ENCODE peak calls at places on chromosomes 11 and 22, in four cellular contexts. T is naive thymus-derived CD4-positive, alpha-beta T cell; E is SJSA1; Z is A673. Q is an unnamed sample. For H3K9me3, the result is how much of the 10 kb centered on the place peaks cover.

GRCh38 chr11:79807506-79807905 is 366.7 kb upstream of the TENM4 start:
- DNase-seq in T (no peak), E (no peak), Z (no peak), Q (no peak)

GRCh38 chr11:59173080-59173963 is 1.4 kb downstream of the DTX4 start:
- DNase-seq in T (no peak), E (peak), Z (peak), Q (no peak)

GRCh38 chr11:121933694-121934093 is 182.3 kb downstream of the BLID start:
- DNase-seq in T (no peak), E (no peak), Z (no peak), Q (no peak)

GRCh38 chr22:42837556-42837955 is 19.5 kb downstream of the ARFGAP3 start:
- DNase-seq in T (no peak), E (peak), Z (no peak), Q (no peak)

GRCh38 chr11:10975287-10975721 is 117.5 kb upstream of the ZBED5 start:
- DNase-seq in T (no peak), E (no peak), Z (peak), Q (no peak)

GRCh38 chr11:34977039-34977906 is 60.9 kb downstream of the PDHX start:
- DNase-seq in T (no peak), E (no peak), Z (peak), Q (no peak)

GRCh38 chr22:45626198-45626651 is 45.4 kb upstream of the ATXN10 start:
- DNase-seq in T (no peak), E (no peak), Z (no peak), Q (no peak)

GRCh38 chr11:118908931-118909618 is 16.7 kb downstream of the BCL9L start:
- DNase-seq in T (no peak), E (peak), Z (peak), Q (no peak)

GRCh38 chr22:21082248-21082647 is 36.5 kb downstream of the LRRC74B start:
- DNase-seq in T (no peak), E (no peak), Z (no peak), Q (no peak)

DNA sequence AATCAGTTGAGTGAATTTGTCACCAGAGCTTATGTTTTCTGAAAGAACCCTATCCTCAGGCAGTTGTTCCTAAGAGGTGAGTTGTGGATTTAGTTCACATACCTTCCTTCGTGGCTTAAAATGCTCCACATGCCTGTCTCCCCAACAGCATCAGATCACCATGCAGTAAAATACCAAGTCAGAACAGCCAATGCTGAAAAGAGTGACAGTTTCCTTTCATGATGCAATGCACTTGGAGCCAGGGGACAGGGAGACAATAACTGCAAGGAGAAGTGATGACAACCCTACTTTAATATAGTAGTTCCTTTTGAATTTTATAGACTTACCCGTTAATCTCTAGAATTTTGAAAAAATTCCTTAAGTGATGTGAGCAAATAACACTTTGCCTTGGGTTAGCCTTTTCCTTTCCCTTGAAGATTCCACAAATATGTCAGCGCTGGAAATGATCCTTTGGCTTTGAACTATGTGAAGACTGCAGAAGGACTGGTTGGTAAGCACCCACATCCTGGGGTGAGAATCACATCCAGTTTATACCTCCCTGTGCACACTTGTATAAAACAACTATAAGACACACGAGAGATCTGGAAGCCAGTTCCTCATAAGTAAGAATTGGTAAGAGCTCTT is 71.2 kb downstream of the PIWIL4 start:
- DNase-seq in T (peak), E (no peak), Z (no peak), Q (no peak)
- H3K4me3 ChIP-seq in T (no peak), E (no peak), Z (no peak), Q (no peak)

DNA sequence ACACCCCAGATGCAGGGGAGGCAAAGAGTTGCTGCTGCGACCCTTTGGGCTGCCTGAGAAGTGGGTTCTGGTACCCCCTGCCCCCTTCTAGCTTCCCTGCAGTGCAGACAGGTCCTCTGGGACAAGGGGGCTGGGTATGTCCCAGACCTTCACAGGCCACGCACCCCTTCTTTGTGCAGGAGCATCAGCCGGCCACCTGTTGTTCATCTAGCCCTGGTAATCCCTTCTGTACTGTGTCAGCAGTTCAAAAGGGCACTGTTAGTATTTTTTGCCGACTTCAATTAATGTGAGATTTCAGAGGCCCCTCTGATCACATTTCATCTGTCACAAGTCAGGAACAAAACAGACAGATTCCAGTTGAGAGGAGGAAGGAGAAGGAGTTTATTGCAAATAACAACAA is 49.9 kb downstream of the ALX4 start:
- DNase-seq in T (no peak), E (no peak), Z (no peak), Q (no peak)
- H3K27ac ChIP-seq in T (no peak), E (no peak), Z (peak), Q (no peak)

GRCh38 chr22:47335958-47336357 is 573.5 kb downstream of the TBC1D22A start:
- DNase-seq in T (no peak), E (no peak), Z (no peak), Q (no peak)
- H3K9me3 ChIP-seq in T (under half), E (under half), Z (under half), Q (under half)

GRCh38 chr11:853682-854448 is 11.2 kb downstream of the TSPAN4 start:
- DNase-seq in T (no peak), E (no peak), Z (no peak), Q (no peak)
- H3K4me3 ChIP-seq in T (no peak), E (no peak), Z (no peak), Q (no peak)

GRCh38 chr11:47487421-47487820 is 38.5 kb upstream of the RAPSN start:
- DNase-seq in T (no peak), E (no peak), Z (no peak), Q (no peak)
- H3K27ac ChIP-seq in T (no peak), E (no peak), Z (no peak), Q (no peak)

GRCh38 chr11:63931876-63932275 is 6.9 kb upstream of the NAA40 start:
- DNase-seq in T (no peak), E (no peak), Z (no peak), Q (no peak)

GRCh38 chr11:63933459-63933858 is 5.3 kb upstream of the NAA40 start:
- DNase-seq in T (no peak), E (peak), Z (no peak), Q (no peak)

GRCh38 chr11:63929616-63930015 is 9.2 kb upstream of the NAA40 start:
- DNase-seq in T (no peak), E (no peak), Z (no peak), Q (no peak)

DNA sequence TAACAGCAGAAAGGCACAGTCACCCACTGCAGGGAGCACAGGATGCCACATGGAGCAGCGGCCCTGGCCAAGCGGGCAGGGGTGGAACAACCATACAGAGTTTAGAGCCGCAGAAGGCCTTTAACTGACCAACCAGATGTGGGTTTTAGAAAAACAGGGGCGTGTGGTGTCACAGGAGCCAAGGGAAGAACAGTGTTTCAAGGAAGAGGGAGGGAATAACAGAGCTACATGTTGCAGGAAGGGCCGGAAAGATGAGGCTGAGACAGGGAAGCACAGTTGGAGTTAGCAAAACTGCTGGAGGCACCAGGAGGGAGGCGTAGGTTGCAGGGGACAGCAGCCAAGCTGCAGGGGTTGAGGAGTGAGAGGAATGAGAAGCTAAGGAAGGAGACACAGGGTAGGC is 7.8 kb upstream of the NAA40 start:
- DNase-seq in T (no peak), E (no peak), Z (no peak), Q (no peak)
- H3K9me3 ChIP-seq in T (under half), E (under half), Z (under half), Q (under half)

GRCh38 chr11:128508785-128509518 is 78.4 kb downstream of the ETS1 start:
- DNase-seq in T (no peak), E (no peak), Z (no peak), Q (no peak)

GRCh38 chr11:128506384-128506783 is 81.0 kb downstream of the ETS1 start:
- DNase-seq in T (no peak), E (no peak), Z (no peak), Q (no peak)

GRCh38 chr11:128506999-128507591 is 80.3 kb downstream of the ETS1 start:
- DNase-seq in T (no peak), E (peak), Z (peak), Q (no peak)

GRCh38 chr11:128509990-128510389 is 77.4 kb downstream of the ETS1 start:
- DNase-seq in T (no peak), E (no peak), Z (no peak), Q (no peak)

GRCh38 chr11:128507936-128508335 is 79.4 kb downstream of the ETS1 start:
- DNase-seq in T (no peak), E (no peak), Z (no peak), Q (no peak)
- H3K4me3 ChIP-seq in T (peak), E (no peak), Z (no peak), Q (peak)

GRCh38 chr22:36381513-36382079 is 6.2 kb downstream of the MYH9 start:
- DNase-seq in T (no peak), E (no peak), Z (no peak), Q (no peak)
- H3K27ac ChIP-seq in T (peak), E (no peak), Z (peak), Q (peak)